ENCODE peak calls at places on chromosomes 5 and 9, in eight cellular contexts. One of them, this sample, is unnamed. For H3K4me1, the result is how much of the 10 kb centered on the place peaks cover.

GRCh38 chr5:113112435-113112834 is 135.8 kb downstream of the DCP2 start:
- DNase-seq in CD8-positive, alpha-beta T cell: no peak
- DNase-seq in OCI-LY7: no peak
- DNase-seq in A549: no peak
- DNase-seq in colonic mucosa: no peak
- DNase-seq in K562: no peak
- DNase-seq in GM23248: peak
- DNase-seq in uterus: no peak
- DNase-seq in this sample: no peak

GRCh38 chr9:93896093-93896492 is 59.1 kb downstream of the BARX1 start:
- DNase-seq in CD8-positive, alpha-beta T cell: no peak
- DNase-seq in OCI-LY7: no peak
- DNase-seq in A549: no peak
- DNase-seq in colonic mucosa: no peak
- DNase-seq in K562: no peak
- DNase-seq in GM23248: no peak
- DNase-seq in uterus: no peak
- DNase-seq in this sample: no peak

GRCh38 chr5:158119852-158120708 is 261.1 kb upstream of the CLINT1 start:
- DNase-seq in CD8-positive, alpha-beta T cell: no peak
- DNase-seq in OCI-LY7: no peak
- DNase-seq in A549: no peak
- DNase-seq in colonic mucosa: no peak
- DNase-seq in K562: no peak
- DNase-seq in GM23248: peak
- DNase-seq in uterus: peak
- DNase-seq in this sample: no peak

GRCh38 chr5:120609570-120609969 is 145.5 kb downstream of the PRR16 start:
- DNase-seq in CD8-positive, alpha-beta T cell: no peak
- DNase-seq in OCI-LY7: no peak
- DNase-seq in A549: no peak
- DNase-seq in colonic mucosa: no peak
- DNase-seq in K562: no peak
- DNase-seq in GM23248: peak
- DNase-seq in uterus: no peak
- DNase-seq in this sample: no peak

GRCh38 chr5:113804943-113805342 is 291.4 kb downstream of the YTHDC2 start:
- DNase-seq in CD8-positive, alpha-beta T cell: no peak
- DNase-seq in OCI-LY7: no peak
- DNase-seq in A549: no peak
- DNase-seq in colonic mucosa: no peak
- DNase-seq in K562: no peak
- DNase-seq in GM23248: no peak
- DNase-seq in uterus: no peak
- DNase-seq in this sample: no peak

GRCh38 chr5:106827061-106827460 is 843.7 kb downstream of the EFNA5 start:
- DNase-seq in CD8-positive, alpha-beta T cell: no peak
- DNase-seq in OCI-LY7: no peak
- DNase-seq in A549: no peak
- DNase-seq in colonic mucosa: no peak
- DNase-seq in K562: no peak
- DNase-seq in GM23248: peak
- DNase-seq in uterus: no peak
- DNase-seq in this sample: no peak

GRCh38 chr5:90055831-90056328 is 353.7 kb downstream of the CETN3 start:
- DNase-seq in CD8-positive, alpha-beta T cell: no peak
- DNase-seq in OCI-LY7: no peak
- DNase-seq in A549: no peak
- DNase-seq in colonic mucosa: no peak
- DNase-seq in K562: no peak
- DNase-seq in GM23248: peak
- DNase-seq in uterus: no peak
- DNase-seq in this sample: no peak

GRCh38 chr5:128213340-128213739 is 129.8 kb downstream of the SLC12A2 start:
- DNase-seq in CD8-positive, alpha-beta T cell: no peak
- DNase-seq in OCI-LY7: peak
- DNase-seq in A549: peak
- DNase-seq in colonic mucosa: peak
- DNase-seq in K562: peak
- DNase-seq in GM23248: peak
- DNase-seq in uterus: peak
- DNase-seq in this sample: no peak

GRCh38 chr9:91813261-91813795 is 136.7 kb downstream of the ROR2 start:
- DNase-seq in CD8-positive, alpha-beta T cell: no peak
- DNase-seq in OCI-LY7: no peak
- DNase-seq in A549: no peak
- DNase-seq in colonic mucosa: no peak
- DNase-seq in K562: no peak
- DNase-seq in GM23248: no peak
- DNase-seq in uterus: no peak
- DNase-seq in this sample: peak

GRCh38 chr5:152332696-152333095 is 72.4 kb downstream of the NMUR2 start:
- DNase-seq in CD8-positive, alpha-beta T cell: no peak
- DNase-seq in OCI-LY7: peak
- DNase-seq in A549: no peak
- DNase-seq in colonic mucosa: no peak
- DNase-seq in K562: no peak
- DNase-seq in GM23248: no peak
- DNase-seq in uterus: no peak
- DNase-seq in this sample: no peak

GRCh38 chr9:72332351-72332750 is 32.7 kb downstream of the ZFAND5 start:
- DNase-seq in CD8-positive, alpha-beta T cell: no peak
- DNase-seq in OCI-LY7: no peak
- DNase-seq in A549: no peak
- DNase-seq in colonic mucosa: no peak
- DNase-seq in K562: no peak
- DNase-seq in GM23248: peak
- DNase-seq in uterus: no peak
- DNase-seq in this sample: no peak

DNA sequence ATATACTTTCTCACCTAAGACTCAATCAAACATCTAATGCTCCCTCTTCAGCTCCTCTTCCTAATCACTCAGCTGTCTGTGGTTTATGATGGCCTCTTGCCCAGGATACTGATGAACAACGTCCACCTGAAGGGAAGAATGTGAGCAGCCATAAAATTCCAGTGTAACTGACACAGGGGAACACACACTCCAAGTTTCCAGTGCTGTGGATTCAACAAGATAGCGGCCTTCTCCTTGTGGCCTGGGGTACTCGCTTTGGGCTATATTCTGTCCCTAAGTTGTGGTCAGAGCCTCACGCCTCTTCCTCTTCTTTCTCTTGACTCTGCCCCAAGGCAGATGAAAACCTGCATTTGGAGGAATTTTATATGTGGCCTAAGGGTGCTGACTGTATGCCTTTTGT is 11.7 kb downstream of the B4GALT1 start:
- DNase-seq in CD8-positive, alpha-beta T cell: no peak
- DNase-seq in OCI-LY7: no peak
- DNase-seq in A549: no peak
- DNase-seq in colonic mucosa: no peak
- DNase-seq in K562: no peak
- DNase-seq in GM23248: peak
- DNase-seq in uterus: no peak
- DNase-seq in this sample: no peak
- H3K4me1 ChIP-seq in CD8-positive, alpha-beta T cell: half or more
- H3K4me1 ChIP-seq in OCI-LY7: half or more
- H3K4me1 ChIP-seq in A549: half or more
- H3K4me1 ChIP-seq in colonic mucosa: under half
- H3K4me1 ChIP-seq in K562: under half
- H3K4me1 ChIP-seq in GM23248: half or more
- H3K4me1 ChIP-seq in uterus: under half
- H3K4me1 ChIP-seq in this sample: under half

GRCh38 chr9:114250235-114250568 is 72.7 kb upstream of the ORM1 start:
- DNase-seq in CD8-positive, alpha-beta T cell: no peak
- DNase-seq in OCI-LY7: no peak
- DNase-seq in A549: no peak
- DNase-seq in colonic mucosa: peak
- DNase-seq in K562: no peak
- DNase-seq in GM23248: peak
- DNase-seq in uterus: peak
- DNase-seq in this sample: peak
- H3K27ac ChIP-seq in CD8-positive, alpha-beta T cell: no peak
- H3K27ac ChIP-seq in OCI-LY7: no peak
- H3K27ac ChIP-seq in A549: no peak
- H3K27ac ChIP-seq in colonic mucosa: no peak
- H3K27ac ChIP-seq in K562: no peak
- H3K27ac ChIP-seq in GM23248: peak
- H3K27ac ChIP-seq in uterus: peak
- H3K27ac ChIP-seq in this sample: no peak

DNA sequence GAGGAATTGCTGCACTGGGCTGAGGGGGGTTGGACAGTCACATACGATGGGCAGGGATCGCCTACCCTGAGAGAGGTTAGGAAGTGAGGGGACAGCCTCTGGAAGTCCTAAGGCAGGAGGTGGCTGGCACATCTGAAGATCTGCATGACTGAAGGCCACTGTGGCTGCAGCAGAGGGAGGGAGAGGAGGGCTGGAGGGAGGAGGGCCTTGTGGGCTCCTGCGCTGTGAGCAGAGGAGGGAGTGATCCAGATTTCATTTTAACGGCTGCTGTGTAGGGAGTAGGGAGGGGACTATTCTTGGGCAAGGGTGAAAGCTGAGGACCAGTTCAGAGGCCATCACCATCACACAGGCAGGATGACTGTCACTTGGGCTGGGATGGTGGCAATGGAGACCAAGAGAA is 7.1 kb downstream of the EIF4E1B start:
- DNase-seq in CD8-positive, alpha-beta T cell: no peak
- DNase-seq in OCI-LY7: no peak
- DNase-seq in A549: no peak
- DNase-seq in colonic mucosa: no peak
- DNase-seq in K562: no peak
- DNase-seq in GM23248: no peak
- DNase-seq in uterus: no peak
- DNase-seq in this sample: no peak
- H3K4me1 ChIP-seq in CD8-positive, alpha-beta T cell: under half
- H3K4me1 ChIP-seq in OCI-LY7: under half
- H3K4me1 ChIP-seq in A549: under half
- H3K4me1 ChIP-seq in colonic mucosa: under half
- H3K4me1 ChIP-seq in K562: under half
- H3K4me1 ChIP-seq in GM23248: under half
- H3K4me1 ChIP-seq in uterus: under half
- H3K4me1 ChIP-seq in this sample: under half

DNA sequence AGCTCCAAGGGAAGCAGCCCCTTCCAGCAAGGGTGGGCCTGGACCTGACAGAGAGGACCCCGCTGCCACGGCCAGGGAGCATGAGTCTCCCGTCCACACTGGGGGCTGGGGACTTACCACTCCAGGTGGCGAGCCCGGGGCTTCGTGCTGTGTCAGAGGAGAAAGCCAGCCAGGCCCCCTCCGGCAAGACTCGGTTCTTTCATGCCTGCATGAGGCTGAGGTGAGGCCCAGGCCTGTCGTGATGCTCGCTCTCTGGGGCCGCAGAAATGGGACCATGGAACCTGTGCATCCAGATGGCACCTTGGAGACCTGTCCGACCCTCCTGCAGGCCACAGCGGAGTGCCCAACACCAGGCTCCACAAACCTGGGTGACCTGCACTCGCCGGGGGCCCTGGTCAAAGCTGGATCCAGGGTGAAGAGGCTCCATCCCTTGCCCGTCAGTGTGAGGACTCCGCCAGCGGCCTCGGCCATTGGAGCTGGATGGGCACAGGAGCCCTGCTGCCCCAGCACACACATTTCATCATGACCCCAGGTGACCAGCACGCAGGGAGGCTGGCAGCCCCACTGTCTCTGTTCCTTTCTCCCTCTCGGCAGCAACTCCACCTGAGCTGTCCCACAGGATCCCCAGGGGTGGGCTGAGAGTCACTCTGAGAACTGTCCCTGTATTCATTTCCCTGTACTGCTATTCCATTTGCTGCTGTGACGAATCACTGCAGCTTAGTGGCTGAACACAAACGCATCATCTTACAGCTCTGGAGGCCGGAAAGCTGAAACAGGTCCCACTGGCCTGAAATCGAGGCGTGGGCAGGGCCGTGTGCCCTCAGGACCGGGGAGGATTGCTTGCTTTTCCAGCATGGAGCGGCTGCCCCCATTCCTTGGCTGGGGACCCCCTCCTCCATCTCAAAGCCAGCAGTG is 24.4 kb downstream of the SLC6A18 start:
- DNase-seq in CD8-positive, alpha-beta T cell: no peak
- DNase-seq in OCI-LY7: no peak
- DNase-seq in A549: no peak
- DNase-seq in colonic mucosa: no peak
- DNase-seq in K562: no peak
- DNase-seq in GM23248: no peak
- DNase-seq in uterus: no peak
- DNase-seq in this sample: no peak
- H3K27ac ChIP-seq in CD8-positive, alpha-beta T cell: no peak
- H3K27ac ChIP-seq in OCI-LY7: peak
- H3K27ac ChIP-seq in A549: no peak
- H3K27ac ChIP-seq in colonic mucosa: no peak
- H3K27ac ChIP-seq in K562: no peak
- H3K27ac ChIP-seq in GM23248: no peak
- H3K27ac ChIP-seq in uterus: no peak
- H3K27ac ChIP-seq in this sample: no peak

GRCh38 chr9:36036780-36037579 is at the start of gene RECK:
- DNase-seq in CD8-positive, alpha-beta T cell: peak
- DNase-seq in OCI-LY7: peak
- DNase-seq in A549: peak
- DNase-seq in colonic mucosa: peak
- DNase-seq in K562: peak
- DNase-seq in GM23248: peak
- DNase-seq in uterus: peak
- DNase-seq in this sample: peak
- H3K4me1 ChIP-seq in CD8-positive, alpha-beta T cell: under half
- H3K4me1 ChIP-seq in OCI-LY7: under half
- H3K4me1 ChIP-seq in A549: under half
- H3K4me1 ChIP-seq in colonic mucosa: under half
- H3K4me1 ChIP-seq in K562: under half
- H3K4me1 ChIP-seq in GM23248: half or more
- H3K4me1 ChIP-seq in uterus: under half
- H3K4me1 ChIP-seq in this sample: under half

DNA sequence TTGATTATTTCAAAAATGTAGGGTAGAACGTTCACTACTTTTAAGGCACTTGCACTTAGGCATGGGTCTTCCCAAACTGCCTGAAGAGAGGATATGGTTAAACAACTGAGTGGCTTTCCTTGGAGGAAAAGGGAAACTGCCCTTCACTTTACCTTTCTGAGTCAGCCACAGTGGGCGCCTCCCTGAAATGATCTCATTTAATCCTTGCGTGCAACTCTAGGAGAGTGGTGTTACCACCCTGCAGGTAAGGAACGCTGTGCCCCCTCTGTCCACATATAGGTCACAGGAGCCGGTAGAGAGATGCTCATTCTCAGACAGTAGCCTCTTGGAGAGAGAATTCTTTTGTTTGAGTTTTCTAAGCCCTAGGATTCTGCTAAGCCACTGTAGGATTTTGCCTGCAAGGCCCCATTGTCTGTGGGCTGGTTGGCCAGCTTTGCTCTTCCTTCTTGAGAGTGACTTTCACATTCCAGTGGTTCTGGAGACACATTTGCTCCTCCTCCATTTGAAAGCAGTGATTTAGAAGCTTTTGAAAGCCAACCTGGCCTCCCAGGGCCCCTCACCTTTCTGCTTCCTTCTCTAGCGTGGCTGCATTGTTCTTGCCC is 110.3 kb upstream of the CTSL start:
- DNase-seq in CD8-positive, alpha-beta T cell: no peak
- DNase-seq in OCI-LY7: no peak
- DNase-seq in A549: no peak
- DNase-seq in colonic mucosa: no peak
- DNase-seq in K562: no peak
- DNase-seq in GM23248: no peak
- DNase-seq in uterus: no peak
- DNase-seq in this sample: no peak
- H3K27ac ChIP-seq in CD8-positive, alpha-beta T cell: no peak
- H3K27ac ChIP-seq in OCI-LY7: no peak
- H3K27ac ChIP-seq in A549: no peak
- H3K27ac ChIP-seq in colonic mucosa: no peak
- H3K27ac ChIP-seq in K562: no peak
- H3K27ac ChIP-seq in GM23248: no peak
- H3K27ac ChIP-seq in uterus: no peak
- H3K27ac ChIP-seq in this sample: no peak

GRCh38 chr5:39185761-39186160 is 33.6 kb downstream of the FYB1 start:
- DNase-seq in CD8-positive, alpha-beta T cell: no peak
- DNase-seq in OCI-LY7: no peak
- DNase-seq in A549: no peak
- DNase-seq in colonic mucosa: no peak
- DNase-seq in K562: no peak
- DNase-seq in GM23248: no peak
- DNase-seq in uterus: no peak
- DNase-seq in this sample: no peak
- H3K4me1 ChIP-seq in CD8-positive, alpha-beta T cell: half or more
- H3K4me1 ChIP-seq in OCI-LY7: under half
- H3K4me1 ChIP-seq in A549: under half
- H3K4me1 ChIP-seq in colonic mucosa: under half
- H3K4me1 ChIP-seq in K562: under half
- H3K4me1 ChIP-seq in GM23248: under half
- H3K4me1 ChIP-seq in uterus: under half
- H3K4me1 ChIP-seq in this sample: under half